ENCODE peak calls at places on chromosomes 11 and 22, in nine cellular contexts. W is stomach, X is SK-N-SH, I is GM12878, L is heart left ventricle, S is uterus, E is upper lobe of right lung, V is A549, Y is pancreas. M is an unnamed sample.
A peak's percentile ranks its signal among the peaks of the same experiment; 100 is the strongest.

GRCh38 chr11:126529037-126529436 is 173.6 kb downstream of the ST3GAL4 start:
- DNase-seq in S (no peak), Y (no peak), L (no peak), E (no peak), W (no peak), I (no peak), X (no peak), V (no peak), M (no peak)

GRCh38 chr11:20277014-20277413 is 86.5 kb upstream of the HTATIP2 start:
- DNase-seq in L (no peak), X (no peak), V (no peak), I (no peak), S (no peak), W (no peak), E (no peak), Y (peak; percentile 17), M (no peak)

GRCh38 chr22:22871536-22872278 is 15.9 kb upstream of the IGLL5 start:
- DNase-seq in V (no peak), I (no peak), W (no peak), Y (no peak), E (no peak), S (no peak), X (no peak), L (no peak), M (peak; percentile 29)

GRCh38 chr11:111777094-111778046 is 11.2 kb upstream of the PPP2R1B start:
- DNase-seq in L (peak; percentile 37), S (peak; percentile 49), W (no peak), E (no peak), Y (no peak), I (peak; percentile 52), V (peak; percentile 66), X (peak; percentile 60), M (no peak)

GRCh38 chr11:134589155-134589554 is 177.1 kb upstream of the B3GAT1 start:
- DNase-seq in L (no peak), S (no peak), E (no peak), W (no peak), Y (no peak), X (no peak), V (no peak), I (no peak), M (no peak)

GRCh38 chr22:38196791-38197429 is 4.9 kb upstream of the MAFF start:
- DNase-seq in X (no peak), I (no peak), V (no peak), S (no peak), W (no peak), E (no peak), L (no peak), Y (no peak), M (no peak)

GRCh38 chr22:33869946-33870345 is 50.3 kb downstream of the LARGE1 start:
- DNase-seq in X (no peak), L (no peak), E (no peak), V (peak; percentile 2), S (peak; percentile 44), Y (no peak), I (no peak), W (no peak), M (no peak)

GRCh38 chr11:30990625-30991348 is 378.8 kb downstream of the DCDC1 start:
- DNase-seq in Y (no peak), X (no peak), V (peak; percentile 37), E (no peak), W (no peak), S (no peak), L (no peak), I (no peak), M (no peak)

GRCh38 chr11:70270877-70271634 is 566 bp downstream of the PPFIA1 start:
- DNase-seq in V (no peak), E (peak; percentile 81), W (peak; percentile 33), L (peak; percentile 36), Y (peak; percentile 66), X (peak; percentile 85), S (no peak), I (no peak), M (peak; percentile 80)

GRCh38 chr22:44381761-44382454 is 69.2 kb upstream of the SHISAL1 start:
- DNase-seq in S (no peak), W (no peak), V (no peak), L (no peak), X (no peak), E (peak; percentile 39), I (no peak), Y (no peak), M (peak; percentile 29)

GRCh38 chr11:79174045-79175008 is 266.5 kb downstream of the TENM4 start:
- DNase-seq in W (no peak), X (no peak), E (no peak), V (no peak), S (no peak), I (no peak), L (no peak), Y (no peak), M (peak; percentile 84)

GRCh38 chr11:109421981-109422590 is at the start of gene C11orf87:
- DNase-seq in E (peak; percentile 54), V (no peak), I (no peak), S (no peak), X (peak; percentile 66), W (no peak), Y (no peak), L (no peak), M (peak; percentile 90)

GRCh38 chr11:94031625-94032024 is 10.5 kb downstream of the HEPHL1 start:
- DNase-seq in E (no peak), L (no peak), S (no peak), Y (no peak), W (no peak), I (no peak), V (no peak), X (no peak), M (no peak)

GRCh38 chr11:57597971-57598830 is 716 bp downstream of the SERPING1 start:
- DNase-seq in I (no peak), E (peak; percentile 88), V (no peak), S (peak; percentile 91), L (peak; percentile 87), Y (peak; percentile 61), W (peak; percentile 50), X (peak; percentile 90), M (peak; percentile 94)

GRCh38 chr11:92406472-92406871 is 181.9 kb downstream of the FAT3 start:
- DNase-seq in W (no peak), X (no peak), V (no peak), E (no peak), S (no peak), L (no peak), Y (no peak), I (no peak), M (no peak)

GRCh38 chr22:26648011-26648497 is 9.3 kb upstream of the MIAT start:
- DNase-seq in I (no peak), E (no peak), Y (no peak), V (no peak), X (peak; percentile 39), S (no peak), L (no peak), W (no peak), M (peak; percentile 77)

GRCh38 chr11:65898656-65899355 is 1.4 kb downstream of the FOSL1 start:
- DNase-seq in W (no peak), X (no peak), S (peak; percentile 58), E (no peak), V (no peak), L (no peak), I (no peak), Y (no peak), M (no peak)
- H3K4me1 ChIP-seq in W (peaks cover 12% of the 10 kb centered on the region), X (peaks cover 47% of the 10 kb centered on the region), S (peaks cover 5% of the 10 kb centered on the region), E (peaks cover 18% of the 10 kb centered on the region), V (peaks cover 62% of the 10 kb centered on the region), L (peaks cover 5% of the 10 kb centered on the region), I (peaks cover 12% of the 10 kb centered on the region), Y (peaks cover 8% of the 10 kb centered on the region), M (peaks cover 3% of the 10 kb centered on the region)

GRCh38 chr11:61161190-61162091 is at the start of gene VPS37C:
- DNase-seq in L (peak; percentile 87), W (peak; percentile 92), V (peak; percentile 89), S (peak; percentile 84), E (peak; percentile 96), I (peak; percentile 71), X (peak; percentile 98), Y (peak; percentile 93), M (peak; percentile 96)
- TF ChIP-seq CTCF in L (peak; percentile 44), W (no peak), V (no peak), S (peak; percentile 13), E (peak; percentile 16), I (no peak), X (no peak), Y (no peak), M (peak; percentile 45)

GRCh38 chr11:41872458-41872857 is 413.0 kb upstream of the LRRC4C start:
- DNase-seq in W (no peak), X (peak; percentile 11), E (no peak), Y (no peak), L (no peak), I (no peak), V (no peak), S (no peak), M (peak; percentile 39)

DNA sequence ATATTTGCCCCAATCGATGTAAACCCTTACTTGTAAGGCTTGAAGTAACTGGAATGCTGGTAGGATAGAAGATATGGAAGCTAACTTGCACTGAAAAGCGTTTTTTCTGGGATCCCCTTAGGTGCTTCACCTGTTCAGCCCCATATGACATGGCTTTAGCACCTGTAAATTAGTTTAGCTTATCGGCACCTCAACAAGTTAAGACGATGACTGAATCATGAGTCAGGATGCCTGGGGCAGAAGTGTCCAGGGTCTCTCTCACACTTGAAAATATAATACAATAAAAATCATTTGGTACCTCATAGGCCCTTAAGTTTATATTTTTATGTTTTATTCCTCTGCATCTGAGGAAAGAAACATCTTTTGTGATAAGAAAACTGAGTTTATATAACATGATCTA is 409.2 kb upstream of the LRRC4C start:
- DNase-seq in E (no peak), W (no peak), S (no peak), X (no peak), L (no peak), V (no peak), Y (no peak), I (no peak), M (no peak)
- H3K4me1 ChIP-seq in E (no peaks in the 10 kb centered on the region), W (no peaks in the 10 kb centered on the region), S (no peaks in the 10 kb centered on the region), X (no peaks in the 10 kb centered on the region), L (no peaks in the 10 kb centered on the region), V (no peaks in the 10 kb centered on the region), Y (no peaks in the 10 kb centered on the region), I (no peaks in the 10 kb centered on the region), M (no peaks in the 10 kb centered on the region)

DNA sequence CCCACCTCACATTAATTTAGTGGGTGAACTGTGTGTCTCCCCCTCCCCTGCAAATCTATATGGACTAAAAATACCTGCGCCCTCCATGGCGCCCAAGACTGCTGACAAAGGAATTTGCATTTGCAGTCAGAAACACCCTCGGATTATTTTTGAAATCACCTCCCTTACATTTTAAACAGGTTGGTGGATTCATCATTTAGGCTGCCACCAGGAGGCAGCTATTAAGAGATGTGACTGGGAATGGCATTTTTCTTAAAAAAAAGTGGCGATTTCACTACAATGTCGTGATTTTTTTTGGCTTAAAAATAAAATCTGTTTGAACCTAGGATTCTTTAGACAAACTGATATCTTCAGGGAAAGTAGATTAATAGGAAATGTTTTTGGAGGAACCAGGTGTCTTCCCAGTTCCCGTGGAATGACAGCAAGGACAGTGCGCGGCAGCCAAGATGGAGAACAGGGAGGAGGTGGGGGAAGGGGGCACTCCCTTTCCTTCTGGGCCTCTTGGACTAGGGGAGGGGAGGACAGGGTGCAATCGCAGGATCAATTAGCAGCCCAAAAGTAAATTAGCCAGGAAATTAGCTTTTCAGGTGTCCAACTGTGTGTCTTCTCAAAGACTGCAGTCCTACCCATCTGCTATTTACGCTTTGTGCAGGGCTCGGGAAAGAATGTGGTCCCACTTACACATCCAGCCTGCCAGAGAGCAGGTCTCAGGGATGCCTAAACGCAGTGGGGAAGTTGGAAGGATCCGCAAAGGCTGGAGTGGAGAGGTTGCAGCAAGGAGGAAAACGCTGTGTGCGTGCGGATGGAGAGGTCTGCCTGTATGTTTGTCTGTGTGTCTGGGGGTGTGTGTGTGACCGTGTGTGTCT is 496.4 kb downstream of the NTM start:
- DNase-seq in I (no peak), Y (no peak), E (no peak), V (no peak), W (no peak), L (no peak), S (no peak), X (no peak), M (no peak)
- TF ChIP-seq CTCF in I (no peak), Y (no peak), E (no peak), V (no peak), W (no peak), L (no peak), S (no peak), X (peak; percentile 48), M (peak; percentile 65)

M was measured in endodermal cell.